ENCODE peak calls at places on chromosome 9, in ten cellular contexts. E is Panc1, D is fibroblast of pulmonary artery, N is ascending aorta, U is coronary artery, T is A549, R is psoas muscle, H is body of pancreas, Y is H9, V is stomach. L is an unnamed sample.

GRCh38 chr9:125909497-125909896 is 162.3 kb downstream of the PBX3 start:
- DNase-seq in D (no peak), T (no peak), U (no peak), Y (no peak), R (no peak), N (no peak), E (no peak), H (no peak), V (no peak), L (no peak)

GRCh38 chr9:113488490-113488889 is 25.0 kb downstream of the RGS3 start:
- DNase-seq in R (peak; percentile 49), E (no peak), D (no peak), H (no peak), U (peak; percentile 86), T (no peak), N (peak; percentile 92), Y (no peak), V (no peak), L (no peak)

GRCh38 chr9:86795861-86796497 is 151.3 kb downstream of the GAS1 start:
- DNase-seq in D (peak; percentile 93), H (no peak), U (no peak), E (no peak), T (no peak), V (no peak), Y (no peak), N (peak; percentile 72), R (peak; percentile 55), L (no peak)

GRCh38 chr9:4144869-4145268 is 155.0 kb downstream of the GLIS3 start:
- DNase-seq in V (no peak), T (no peak), R (no peak), Y (no peak), U (no peak), H (no peak), N (no peak), D (no peak), E (no peak), L (no peak)

GRCh38 chr9:89773170-89773569 is 168.4 kb downstream of the GADD45G start:
- DNase-seq in V (no peak), T (no peak), Y (no peak), N (no peak), E (no peak), D (no peak), R (no peak), H (no peak), U (no peak), L (no peak)

GRCh38 chr9:89097219-89097618 is 81.4 kb downstream of the SHC3 start:
- DNase-seq in Y (no peak), V (no peak), U (no peak), T (no peak), H (no peak), R (no peak), D (no peak), N (no peak), E (no peak), L (no peak)

GRCh38 chr9:16687678-16688369 is 182.6 kb downstream of the BNC2 start:
- DNase-seq in E (no peak), U (no peak), V (no peak), H (no peak), N (no peak), T (no peak), D (no peak), R (no peak), Y (no peak), L (no peak)

GRCh38 chr9:12426198-12426864 is 266.9 kb upstream of the TYRP1 start:
- DNase-seq in Y (peak; percentile 31), T (no peak), V (no peak), H (no peak), N (no peak), D (peak; percentile 51), E (no peak), R (no peak), U (no peak), L (no peak)

DNA sequence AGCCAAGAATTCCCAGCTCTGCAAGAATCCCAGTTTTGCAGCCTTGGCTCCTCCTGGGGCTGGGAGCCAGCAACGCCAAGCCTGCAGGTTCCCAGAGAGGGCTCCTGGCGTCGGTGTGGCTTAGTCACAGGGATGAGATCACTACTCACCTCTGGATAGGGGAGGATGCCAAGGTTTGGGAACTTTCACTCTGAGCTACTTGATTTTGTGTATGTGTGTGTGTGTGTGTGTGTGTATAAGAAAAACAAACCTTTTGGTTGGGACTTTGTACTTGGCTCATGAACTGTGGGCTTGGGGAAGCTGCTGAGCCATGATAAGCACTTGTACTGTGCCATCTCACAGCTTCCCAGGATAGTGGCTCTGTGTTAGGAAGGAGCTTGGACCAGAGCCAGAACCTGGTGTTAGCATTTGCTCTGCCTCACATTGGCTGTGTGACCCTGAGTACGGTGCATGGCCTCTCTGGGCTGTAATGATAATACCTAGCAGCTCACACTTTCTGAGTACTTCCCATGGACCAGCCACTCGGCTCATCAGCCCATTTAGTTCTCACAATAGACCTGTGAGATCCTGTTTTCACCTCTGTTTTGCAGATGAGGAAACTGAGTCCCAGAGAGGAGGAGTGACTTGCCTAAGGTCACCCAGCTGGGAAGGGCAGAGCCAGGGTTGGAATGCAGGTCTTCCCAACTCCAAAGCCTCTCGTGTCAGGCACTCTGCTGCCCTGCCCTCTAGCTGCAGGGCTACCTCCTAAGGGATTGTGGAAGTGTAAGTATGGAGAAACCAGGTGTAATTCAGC is 41.4 kb upstream of the DAB2IP start:
- DNase-seq in Y (no peak), H (peak; percentile 85), V (peak; percentile 66), U (no peak), E (no peak), D (peak; percentile 60), R (peak; percentile 67), N (peak; percentile 82), T (peak; percentile 80), L (no peak)
- TF ChIP-seq CTCF in Y (no peak), H (no peak), V (no peak), U (no peak), E (no peak), D (peak; percentile 4), R (peak; percentile 20), N (no peak), T (no peak), L (no peak)

GRCh38 chr9:137215196-137215986 is 6.6 kb downstream of the RNF208 start:
- DNase-seq in H (no peak), T (no peak), U (no peak), E (no peak), V (no peak), D (no peak), N (no peak), Y (no peak), R (no peak), L (no peak)

GRCh38 chr9:137214620-137215019 is 7.4 kb downstream of the RNF208 start:
- DNase-seq in E (no peak), N (no peak), D (no peak), V (no peak), U (no peak), Y (no peak), T (no peak), H (no peak), R (no peak), L (no peak)

GRCh38 chr9:137211532-137211931 is 6.0 kb downstream of the NDOR1 start:
- DNase-seq in H (no peak), D (no peak), N (no peak), V (no peak), Y (no peak), U (no peak), R (no peak), E (no peak), T (no peak), L (no peak)

GRCh38 chr9:137212520-137212919 is 7.0 kb downstream of the NDOR1 start:
- DNase-seq in D (no peak), E (no peak), T (no peak), R (no peak), H (no peak), V (no peak), Y (no peak), U (no peak), N (no peak), L (no peak)

DNA sequence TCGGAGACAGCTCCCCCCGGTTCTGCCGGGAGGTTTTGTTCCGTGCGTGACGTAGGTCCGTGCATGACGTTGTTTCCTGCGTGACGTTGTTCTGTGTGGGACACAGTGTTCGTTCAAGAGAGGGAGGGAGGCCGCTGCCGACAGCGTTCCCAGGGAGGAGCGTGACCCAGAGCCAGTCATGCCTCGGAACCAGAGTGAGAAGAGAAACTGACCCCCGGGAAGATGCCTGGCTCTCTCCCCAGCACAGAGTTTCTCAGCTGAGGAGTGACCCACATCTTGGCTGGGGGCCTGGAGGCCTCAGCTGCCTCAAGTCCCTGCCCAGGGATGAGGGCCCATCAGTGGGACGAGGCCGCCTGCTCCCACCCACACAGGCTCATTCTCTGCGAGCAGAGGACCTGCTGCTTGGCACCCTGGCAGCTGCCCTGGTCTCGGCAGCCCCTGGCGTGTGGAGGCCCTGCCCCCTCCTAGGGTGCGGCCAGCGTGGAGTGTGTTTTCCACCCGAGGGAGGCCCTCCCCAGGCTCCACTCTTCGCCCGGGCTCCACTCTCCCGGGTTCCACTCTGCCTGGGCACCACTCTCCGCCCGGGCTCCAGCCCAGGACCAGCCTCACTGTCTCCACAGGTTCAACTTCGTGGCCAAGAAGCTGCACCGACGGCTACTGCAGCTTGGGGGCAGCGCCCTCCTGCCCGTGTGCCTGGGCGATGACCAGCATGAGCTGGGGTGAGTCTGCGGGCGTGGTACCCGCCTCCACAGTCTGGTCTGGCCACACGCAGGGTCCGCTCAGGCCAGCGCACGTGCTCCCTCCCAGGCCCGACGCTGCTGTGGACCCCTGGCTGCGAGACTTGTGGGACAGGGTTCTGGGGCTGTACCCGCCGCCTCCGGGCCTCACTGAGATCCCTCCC is 7.9 kb downstream of the NDOR1 start:
- DNase-seq in H (no peak), T (no peak), U (no peak), N (no peak), R (no peak), D (no peak), E (no peak), V (no peak), Y (no peak), L (no peak)
- TF ChIP-seq CTCF in H (no peak), T (peak; percentile 11), U (no peak), N (no peak), R (no peak), D (peak; percentile 10), E (peak; percentile 69), V (no peak), Y (peak; percentile 44), L (no peak)

GRCh38 chr9:37191403-37192089 is 71.2 kb downstream of the ZCCHC7 start:
- DNase-seq in U (no peak), N (no peak), D (no peak), R (no peak), H (no peak), E (no peak), Y (no peak), T (no peak), V (no peak), L (no peak)
- TF ChIP-seq CTCF in U (no peak), N (no peak), D (no peak), R (no peak), H (no peak), E (no peak), Y (no peak), T (no peak), V (no peak), L (no peak)

GRCh38 chr9:79567671-79568098 is 4.1 kb upstream of the TLE4 start:
- DNase-seq in U (no peak), N (no peak), Y (peak; percentile 28), T (no peak), E (no peak), H (no peak), D (no peak), V (no peak), R (no peak), L (no peak)

GRCh38 chr9:79570449-79571308 is 1.1 kb upstream of the TLE4 start:
- DNase-seq in H (no peak), V (peak; percentile 36), R (peak; percentile 28), U (peak; percentile 78), T (peak; percentile 60), D (peak; percentile 48), E (no peak), N (peak; percentile 73), Y (peak; percentile 61), L (no peak)

GRCh38 chr9:79568337-79569084 is 3.3 kb upstream of the TLE4 start:
- DNase-seq in U (no peak), H (no peak), Y (no peak), N (no peak), V (no peak), D (no peak), E (no peak), T (no peak), R (no peak), L (no peak)

GRCh38 chr9:79571309-79572031 is at the start of gene TLE4:
- DNase-seq in Y (peak; percentile 100), U (peak; percentile 100), N (peak; percentile 100), E (peak; percentile 95), T (peak; percentile 93), D (peak; percentile 100), H (peak; percentile 100), V (peak; percentile 100), R (peak; percentile 99), L (peak; percentile 93)

DNA sequence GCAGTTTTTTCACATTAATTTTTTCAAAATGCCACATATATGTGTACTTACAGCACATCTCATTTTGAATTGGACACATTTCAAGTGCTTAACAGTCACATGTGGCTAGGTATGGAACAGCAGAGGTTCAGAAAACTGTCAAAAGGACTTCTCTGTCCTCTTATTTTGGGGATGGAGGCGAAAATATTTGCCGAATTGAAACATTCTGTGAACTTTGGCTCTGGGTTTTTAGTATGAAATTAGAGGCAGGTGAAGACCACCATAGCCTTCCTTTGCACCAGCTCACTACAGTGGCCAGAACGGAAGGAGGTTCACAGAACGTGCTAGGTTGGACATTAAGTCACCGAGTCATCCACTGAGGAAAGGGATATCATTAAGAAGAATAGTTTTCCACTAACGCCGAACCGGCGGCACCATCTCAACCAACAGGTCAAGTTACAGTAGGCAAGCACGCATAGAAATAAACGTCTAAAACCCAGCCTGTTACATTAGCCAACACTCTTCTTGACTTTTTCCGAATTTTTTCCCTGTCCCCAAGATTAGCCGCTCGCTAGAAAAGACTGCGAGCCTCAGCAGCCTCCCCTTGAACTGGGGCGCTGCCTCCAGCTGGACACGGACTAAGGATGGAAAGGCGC is 1.8 kb upstream of the TLE4 start:
- DNase-seq in R (no peak), D (no peak), V (no peak), T (no peak), N (no peak), U (no peak), Y (no peak), H (no peak), E (no peak), L (no peak)
- TF ChIP-seq CTCF in R (no peak), D (no peak), V (no peak), T (no peak), N (no peak), U (no peak), Y (no peak), H (no peak), E (no peak), L (no peak)

L was measured in Calu3.